ENCODE peak calls at places on chromosome 9, in eight cellular contexts. X is dermis microvascular lymphatic vessel endothelial cell; N is nucleus accumbens; T is activated gamma-delta T cell treated with Interleukin-2 at 50 U/mL for 16 hours; F is skeletal muscle cell; J is activated naive CD4-positive, alpha-beta T cell treated with anti-CD3 and anti-CD28 coated beads, Interleukin-2, amount 10 ng/mL, durations not matched to agents 7 days and 5 days; E is GF-D8; B is iPS DF 6.9. V is an unnamed sample.

GRCh38 chr9:101739311-101739710 is 864 bp upstream of the GRIN3A start:
- DNase-seq in X (no peak), E (no peak), T (no peak), F (no peak), N (no peak), J (no peak), B (no peak), V (no peak)

GRCh38 chr9:109329274-109330258 is 8.7 kb upstream of the EPB41L4B start:
- DNase-seq in E (no peak), B (no peak), N (no peak), F (peak), T (no peak), J (no peak), X (no peak), V (no peak)

GRCh38 chr9:113695901-113696300 is 180.2 kb upstream of the ZNF618 start:
- DNase-seq in E (no peak), T (no peak), J (no peak), N (no peak), X (no peak), B (no peak), F (no peak), V (no peak)

GRCh38 chr9:84711936-84712335 is 42.4 kb downstream of the NTRK2 start:
- DNase-seq in J (no peak), N (no peak), E (peak), F (no peak), B (no peak), T (no peak), X (no peak), V (no peak)

GRCh38 chr9:36961568-36962360 is 72.3 kb downstream of the PAX5 start:
- DNase-seq in N (no peak), F (no peak), X (peak), E (no peak), B (no peak), J (no peak), T (no peak), V (no peak)

GRCh38 chr9:75826292-75826691 is 64.2 kb upstream of the PCSK5 start:
- DNase-seq in B (no peak), F (no peak), T (no peak), E (no peak), N (no peak), J (no peak), X (no peak), V (no peak)

GRCh38 chr9:130846487-130847305 is 11.6 kb downstream of the ABL1 start:
- DNase-seq in N (no peak), F (no peak), J (no peak), T (no peak), E (no peak), X (no peak), B (no peak), V (no peak)

GRCh38 chr9:125537442-125538091 is 169.4 kb downstream of the MAPKAP1 start:
- DNase-seq in B (no peak), T (no peak), E (no peak), N (no peak), F (no peak), J (no peak), X (no peak), V (no peak)

GRCh38 chr9:108546223-108546622 is 309.6 kb downstream of the ACTL7B start:
- DNase-seq in J (no peak), N (no peak), B (no peak), X (no peak), E (no peak), F (no peak), T (no peak), V (no peak)

GRCh38 chr9:26809795-26810194 is 82.8 kb downstream of the CAAP1 start:
- DNase-seq in J (no peak), N (no peak), T (no peak), X (no peak), F (peak), B (no peak), E (no peak), V (no peak)

GRCh38 chr9:95754533-95755420 is 120.7 kb upstream of the ERCC6L2 start:
- DNase-seq in X (no peak), N (no peak), J (no peak), F (no peak), T (no peak), B (no peak), E (no peak), V (no peak)

GRCh38 chr9:14346301-14346721 is 32.4 kb upstream of the NFIB start:
- DNase-seq in J (no peak), B (no peak), T (no peak), E (no peak), X (no peak), N (no peak), F (no peak), V (no peak)

GRCh38 chr9:5718296-5719032 is 89.6 kb downstream of the RIC1 start:
- DNase-seq in F (no peak), N (no peak), X (no peak), J (no peak), T (no peak), E (no peak), B (no peak), V (no peak)

GRCh38 chr9:114138537-114138936 is 16.8 kb upstream of the COL27A1 start:
- DNase-seq in T (no peak), F (no peak), B (no peak), N (no peak), X (no peak), E (no peak), J (no peak), V (no peak)

GRCh38 chr9:111474385-111474784 is 9.8 kb downstream of the ECPAS start:
- DNase-seq in X (no peak), B (no peak), E (no peak), F (no peak), T (no peak), J (no peak), N (no peak), V (no peak)

GRCh38 chr9:122389799-122390481 is 19.1 kb downstream of the PTGS1 start:
- DNase-seq in E (peak), T (no peak), B (no peak), X (no peak), N (no peak), J (no peak), F (no peak), V (peak)

GRCh38 chr9:37966443-37967271 is 62.7 kb upstream of the SLC25A51 start:
- DNase-seq in X (no peak), B (no peak), N (no peak), T (no peak), E (no peak), J (no peak), F (no peak), V (no peak)

GRCh38 chr9:70400107-70400892 is 14.2 kb downstream of the KLF9 start:
- DNase-seq in J (no peak), X (no peak), T (no peak), N (no peak), E (no peak), B (no peak), F (no peak), V (no peak)

GRCh38 chr9:136695435-136695895 is 8.2 kb upstream of the AGPAT2 start:
- DNase-seq in X (no peak), B (no peak), J (no peak), E (no peak), F (no peak), T (no peak), N (no peak), V (no peak)

GRCh38 chr9:99485461-99485860 is 263.4 kb downstream of the SEC61B start:
- DNase-seq in J (no peak), T (no peak), X (no peak), N (no peak), B (no peak), E (no peak), F (peak), V (no peak)

GRCh38 chr9:33858346-33858869 is 41.4 kb downstream of the UBE2R2 start:
- DNase-seq in X (no peak), J (no peak), B (no peak), T (no peak), F (no peak), E (no peak), N (no peak), V (no peak)

GRCh38 chr9:136539427-136540412 is 6.1 kb downstream of the NOTCH1 start:
- DNase-seq in J (peak), F (no peak), E (peak), B (no peak), N (peak), X (peak), T (peak), V (peak)

GRCh38 chr9:74557577-74557976 is 60.4 kb downstream of the RORB start:
- DNase-seq in B (no peak), E (no peak), F (no peak), N (no peak), X (no peak), T (no peak), J (no peak), V (peak)

GRCh38 chr9:107929439-107929838 is 439.9 kb upstream of the KLF4 start:
- DNase-seq in E (no peak), T (no peak), F (peak), N (no peak), B (no peak), X (no peak), J (no peak), V (no peak)

GRCh38 chr9:82991684-82992083 is 71.3 kb downstream of the RASEF start:
- DNase-seq in B (no peak), X (no peak), T (no peak), E (no peak), N (no peak), J (no peak), F (no peak), V (no peak)

GRCh38 chr9:126055386-126055785 is 271.2 kb upstream of the MVB12B start:
- DNase-seq in B (no peak), F (no peak), J (no peak), E (no peak), N (no peak), T (no peak), X (no peak), V (no peak)

GRCh38 chr9:128877852-128878251 is 3.9 kb downstream of the KYAT1 start:
- DNase-seq in N (no peak), E (no peak), B (no peak), X (no peak), T (no peak), J (no peak), F (no peak), V (peak)

GRCh38 chr9:98521141-98521540 is 187.6 kb downstream of the GABBR2 start:
- DNase-seq in T (no peak), X (no peak), J (no peak), N (no peak), F (peak), E (no peak), B (no peak), V (no peak)

GRCh38 chr9:84647699-84648098 is 21.8 kb upstream of the NTRK2 start:
- DNase-seq in J (no peak), E (no peak), T (no peak), F (no peak), X (no peak), B (no peak), N (no peak), V (no peak)

GRCh38 chr9:127920794-127921193 is 4.0 kb upstream of the ST6GALNAC4 start:
- DNase-seq in E (no peak), F (no peak), X (no peak), B (no peak), N (no peak), J (no peak), T (no peak), V (no peak)

GRCh38 chr9:28301281-28301680 is 728.0 kb upstream of the C9orf72 start:
- DNase-seq in N (no peak), F (no peak), J (no peak), X (no peak), B (no peak), T (no peak), E (no peak), V (no peak)

GRCh38 chr9:27771803-27772545 is 198.7 kb upstream of the C9orf72 start:
- DNase-seq in F (peak), J (no peak), E (no peak), B (peak), T (no peak), X (no peak), N (no peak), V (no peak)

GRCh38 chr9:87286506-87286905 is 211.2 kb upstream of the DAPK1 start:
- DNase-seq in J (no peak), E (no peak), N (no peak), B (no peak), X (no peak), T (no peak), F (no peak), V (no peak)

GRCh38 chr9:126663661-126664072 is 49.9 kb downstream of the LMX1B start:
- DNase-seq in B (no peak), N (no peak), T (no peak), F (no peak), E (no peak), X (no peak), J (no peak), V (no peak)

GRCh38 chr9:79501546-79501945 is 70.2 kb upstream of the TLE4 start:
- DNase-seq in J (no peak), B (no peak), F (no peak), E (no peak), N (no peak), T (no peak), X (no peak), V (no peak)

GRCh38 chr9:13140843-13141592 is 138.5 kb downstream of the MPDZ start:
- DNase-seq in F (no peak), T (no peak), J (no peak), B (no peak), N (no peak), X (no peak), E (no peak), V (no peak)